ENCODE peak calls at places on chromosomes 4 and X, in nine cellular contexts. P, O, I, T, M, L, B, G and V are unnamed samples.

GRCh38 chr4:121358473-121358872 is 22.3 kb downstream of the QRFPR start:
- DNase-seq in B (no peak), T (no peak), I (peak; percentile 7), P (peak; percentile 71), L (no peak), O (peak; percentile 66), M (no peak), G (no peak), V (peak; percentile 67)

GRCh38 chr4:169823685-169824084 is 65.9 kb upstream of the HPF1 start:
- DNase-seq in O (peak; percentile 58), B (no peak), P (peak; percentile 70), I (no peak), L (peak; percentile 85), T (no peak), M (peak; percentile 91), G (no peak), V (peak; percentile 83)

GRCh38 chr4:125833-126232 is 1.5 kb downstream of the ZNF718 start:
- DNase-seq in P (no peak), L (no peak), I (no peak), B (no peak), T (no peak), G (no peak), O (no peak), M (no peak), V (peak; percentile 65)

GRCh38 chrX:153459976-153460375 is 10.4 kb downstream of the HAUS7 start:
- DNase-seq in G (no peak), T (no peak), M (no peak), L (no peak), O (peak; percentile 15), P (peak; percentile 62), I (no peak), B (no peak), V (peak; percentile 14)

GRCh38 chr4:76882630-76883029 is 15.3 kb downstream of the SOWAHB start:
- DNase-seq in M (no peak), L (no peak), T (no peak), O (no peak), B (no peak), P (no peak), I (no peak), G (no peak), V (peak; percentile 41)

GRCh38 chr4:20272411-20272872 is 20.7 kb downstream of the SLIT2 start:
- DNase-seq in T (no peak), O (peak; percentile 92), L (no peak), B (no peak), M (no peak), I (no peak), P (peak; percentile 64), G (no peak), V (peak; percentile 80)

GRCh38 chr4:55121246-55121645 is 4.1 kb downstream of the KDR start:
- DNase-seq in G (no peak), O (no peak), I (no peak), L (no peak), P (no peak), B (no peak), T (no peak), M (no peak), V (no peak)

GRCh38 chr4:70313736-70314135 is 21.0 kb upstream of the CABS1 start:
- DNase-seq in L (no peak), O (no peak), M (no peak), B (no peak), T (no peak), P (no peak), I (no peak), G (no peak), V (no peak)

GRCh38 chr4:103915224-103915869 is 195.6 kb upstream of the TACR3 start:
- DNase-seq in M (no peak), I (peak; percentile 19), G (no peak), T (no peak), B (no peak), L (peak; percentile 32), P (peak; percentile 19), O (peak; percentile 29), V (peak; percentile 32)

GRCh38 chr4:186298034-186298647 is 32.2 kb downstream of the F11 start:
- DNase-seq in B (no peak), T (no peak), G (no peak), P (no peak), I (no peak), O (no peak), M (peak; percentile 72), L (no peak), V (no peak)

GRCh38 chrX:31608651-31609050 is 536.8 kb upstream of the FTHL17 start:
- DNase-seq in L (no peak), O (no peak), I (no peak), T (no peak), B (no peak), G (no peak), M (no peak), P (no peak), V (no peak)

GRCh38 chr4:128338634-128339355 is 51.2 kb upstream of the PGRMC2 start:
- DNase-seq in T (no peak), P (peak; percentile 80), G (no peak), L (no peak), I (no peak), B (no peak), O (peak; percentile 72), M (no peak), V (peak; percentile 52)

GRCh38 chr4:182265881-182266280 is 22.7 kb downstream of the TENM3 start:
- DNase-seq in M (no peak), P (no peak), T (no peak), L (no peak), B (no peak), I (peak; percentile 13), O (no peak), G (no peak), V (peak; percentile 35)

GRCh38 chr4:119113033-119113655 is 22.5 kb upstream of the MYOZ2 start:
- DNase-seq in M (no peak), O (peak; percentile 95), G (no peak), B (no peak), I (peak; percentile 26), L (no peak), T (no peak), P (peak; percentile 95), V (peak; percentile 90)

DNA sequence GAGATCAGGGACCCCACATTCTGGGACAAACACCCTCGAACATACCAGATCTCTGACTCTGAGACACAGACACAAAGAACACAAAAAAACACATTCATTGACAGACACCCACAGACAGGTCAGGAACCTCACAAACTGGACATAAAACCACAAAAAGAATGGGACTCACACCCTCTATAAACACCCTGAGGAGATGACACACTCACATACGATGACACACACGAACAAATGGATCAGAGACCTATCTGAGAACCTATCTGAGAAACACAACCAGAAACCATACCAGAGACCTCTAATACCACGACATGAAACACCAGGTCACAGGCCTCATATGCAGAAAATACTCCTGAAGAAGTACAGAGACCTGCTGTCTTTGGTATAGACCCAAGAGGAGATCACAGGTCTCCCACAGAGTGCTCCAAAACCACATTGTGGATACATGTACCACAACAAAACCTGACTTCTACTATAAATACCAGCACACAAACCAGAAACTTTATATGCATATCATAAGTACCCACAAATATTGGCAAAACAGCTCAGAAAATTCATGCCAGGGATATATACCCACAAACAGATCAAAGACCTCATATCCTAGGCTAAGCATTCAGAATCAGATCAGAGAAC is 19.5 kb downstream of the SUV39H1 start:
- DNase-seq in P (peak; percentile 58), G (no peak), I (no peak), L (no peak), M (no peak), B (no peak), O (no peak), T (no peak), V (no peak)
- TF ChIP-seq CTCF in P (no peak), G (no peak), I (no peak), L (no peak), M (no peak), B (no peak), O (no peak), T (no peak), V (no peak)

DNA sequence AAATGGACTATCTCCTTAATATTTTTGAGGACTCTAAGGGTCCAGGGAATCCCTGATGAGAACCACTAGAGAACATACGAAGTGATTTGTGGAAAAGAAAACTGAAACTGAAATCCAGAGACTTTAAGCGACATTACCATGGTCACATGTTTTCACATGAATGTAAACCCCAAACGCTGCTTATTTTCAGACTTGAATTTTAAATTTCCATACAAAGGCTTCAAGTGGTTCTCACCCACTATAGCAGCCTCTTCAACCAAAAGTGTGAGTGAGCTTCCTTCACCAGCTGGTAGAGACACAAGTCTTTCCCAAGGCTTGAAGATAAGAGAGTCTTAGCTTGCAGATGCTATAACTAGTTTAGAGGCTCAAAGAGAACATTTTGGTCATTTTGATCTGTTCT is 232.7 kb downstream of the MGST2 start:
- DNase-seq in B (no peak), M (no peak), L (no peak), O (no peak), I (no peak), P (no peak), T (no peak), G (no peak), V (no peak)
- H3K4me3 ChIP-seq in B (no peak overlapping the region), M (no peak overlapping the region), L (no peak overlapping the region), O (no peak overlapping the region), I (no peak overlapping the region), P (no peak overlapping the region), T (no peak overlapping the region), G (peak overlapping the region; percentile 20), V (no peak overlapping the region)

GRCh38 chr4:3320361-3321023 is 27.7 kb downstream of the RGS12 start:
- DNase-seq in I (no peak), T (peak; percentile 34), M (peak; percentile 39), O (no peak), P (no peak), B (no peak), L (no peak), G (peak; percentile 31), V (no peak)

GRCh38 chr4:3322059-3322550 is 29.3 kb downstream of the RGS12 start:
- DNase-seq in I (no peak), O (no peak), T (peak; percentile 25), P (peak; percentile 46), B (no peak), M (peak; percentile 45), L (peak; percentile 72), G (peak; percentile 42), V (no peak)

GRCh38 chr4:3324093-3324815 is 31.4 kb downstream of the RGS12 start:
- DNase-seq in P (no peak), O (no peak), I (no peak), L (peak; percentile 42), M (peak; percentile 92), G (peak; percentile 50), T (peak; percentile 39), B (no peak), V (no peak)

GRCh38 chr4:3321295-3321889 is 28.6 kb downstream of the RGS12 start:
- DNase-seq in B (no peak), L (no peak), T (peak; percentile 41), P (no peak), I (no peak), O (no peak), G (peak; percentile 64), M (peak; percentile 41), V (no peak)

DNA sequence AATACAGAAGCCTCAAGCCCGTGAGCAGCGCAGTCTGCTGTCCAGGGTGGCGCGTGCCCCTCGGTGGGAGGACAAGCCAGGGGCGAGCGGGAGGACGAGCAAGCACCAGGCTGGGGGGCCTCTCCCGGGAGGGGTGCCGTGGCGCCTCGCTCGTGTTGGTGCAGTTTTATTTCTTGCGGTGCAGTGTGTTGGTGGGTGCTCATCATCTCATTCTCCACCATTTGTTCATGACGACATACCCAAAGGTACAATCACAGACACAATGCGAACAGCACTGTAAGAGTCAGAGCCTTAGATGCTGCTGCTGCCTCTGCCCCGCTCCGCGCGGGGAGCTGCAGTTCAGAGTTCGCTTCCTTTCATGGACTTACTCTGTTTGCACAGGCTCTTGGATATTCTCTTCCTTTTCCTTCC is 30.3 kb downstream of the RGS12 start:
- DNase-seq in L (no peak), I (no peak), O (no peak), M (peak; percentile 33), B (no peak), G (peak; percentile 40), P (no peak), T (peak; percentile 35), V (no peak)
- TF ChIP-seq CTCF in L (no peak), I (no peak), O (no peak), M (no peak), B (no peak), G (no peak), P (no peak), T (no peak), V (no peak)

GRCh38 chr4:6598127-6598526 is 23.1 kb downstream of the MAN2B2 start:
- DNase-seq in P (no peak), G (no peak), B (no peak), L (no peak), I (no peak), M (no peak), O (no peak), T (no peak), V (no peak)
- H3K4me3 ChIP-seq in P (no peak overlapping the region), G (no peak overlapping the region), B (no peak overlapping the region), L (no peak overlapping the region), I (no peak overlapping the region), M (no peak overlapping the region), O (no peak overlapping the region), T (no peak overlapping the region), V (no peak overlapping the region)